ENCODE peak calls at places on chromosome 21, in ten cellular contexts. C is AG10803, T is AG04450, N is Panc1, O is GM12864, F is uterus, J is heart right ventricle, G is astrocyte, K is OCI-LY7, V is lower leg skin. M is an unnamed sample.

GRCh38 chr21:33828083-33828482 is 87.5 kb downstream of the ATP5PO start:
- DNase-seq in C (peak), T (no peak), N (no peak), O (no peak), F (no peak), J (no peak), G (no peak), K (no peak), V (no peak), M (no peak)

GRCh38 chr21:22174746-22175145 is 1176.5 kb downstream of the NCAM2 start:
- DNase-seq in C (no peak), T (no peak), N (no peak), O (no peak), F (no peak), J (no peak), G (no peak), K (no peak), V (no peak), M (no peak)

GRCh38 chr21:15775981-15776380 is 46.2 kb downstream of the USP25 start:
- DNase-seq in C (peak), T (peak), N (no peak), O (no peak), F (no peak), J (no peak), G (peak), K (no peak), V (no peak), M (peak)

GRCh38 chr21:42313501-42313969 is 1.7 kb downstream of the TFF3 start:
- DNase-seq in C (no peak), T (no peak), N (no peak), O (no peak), F (no peak), J (no peak), G (no peak), K (no peak), V (peak), M (no peak)

GRCh38 chr21:32702702-32703101 is 25.1 kb downstream of the SYNJ1 start:
- DNase-seq in C (peak), T (peak), N (no peak), O (no peak), F (no peak), J (no peak), G (peak), K (no peak), V (no peak), M (peak)

GRCh38 chr21:35338281-35338680 is 289.2 kb upstream of the RUNX1 start:
- DNase-seq in C (no peak), T (no peak), N (no peak), O (no peak), F (no peak), J (no peak), G (no peak), K (no peak), V (no peak), M (peak)

GRCh38 chr21:15682977-15683376 is 46.8 kb upstream of the USP25 start:
- DNase-seq in C (peak), T (no peak), N (no peak), O (no peak), F (no peak), J (no peak), G (peak), K (no peak), V (no peak), M (peak)

GRCh38 chr21:43585924-43586411 is 73.3 kb downstream of the HSF2BP start:
- DNase-seq in C (peak), T (peak), N (peak), O (no peak), F (peak), J (peak), G (peak), K (no peak), V (no peak), M (peak)

GRCh38 chr21:42652527-42653491 is 612 bp upstream of the PDE9A start:
- DNase-seq in C (peak), T (no peak), N (no peak), O (no peak), F (peak), J (peak), G (no peak), K (no peak), V (no peak), M (peak)

GRCh38 chr21:26811031-26811430 is 34.2 kb downstream of the ADAMTS1 start:
- DNase-seq in C (no peak), T (no peak), N (no peak), O (no peak), F (no peak), J (no peak), G (no peak), K (no peak), V (no peak), M (peak)

GRCh38 chr21:19268634-19269138 is 865.1 kb upstream of the TMPRSS15 start:
- DNase-seq in C (no peak), T (no peak), N (no peak), O (no peak), F (no peak), J (no peak), G (no peak), K (no peak), V (no peak), M (no peak)

GRCh38 chr21:41086551-41086950 is 81.4 kb upstream of the BACE2 start:
- DNase-seq in C (no peak), T (no peak), N (no peak), O (no peak), F (no peak), J (no peak), G (no peak), K (no peak), V (no peak), M (no peak)

GRCh38 chr21:43769325-43769958 is 6.7 kb downstream of the CSTB start:
- DNase-seq in C (no peak), T (no peak), N (no peak), O (no peak), F (no peak), J (no peak), G (no peak), K (no peak), V (no peak), M (no peak)

GRCh38 chr21:36776981-36777617 is 78.2 kb downstream of the SIM2 start:
- DNase-seq in C (no peak), T (no peak), N (no peak), O (no peak), F (no peak), J (no peak), G (peak), K (no peak), V (peak), M (no peak)

GRCh38 chr21:43192501-43193081 is 23.8 kb downstream of the CRYAA start:
- DNase-seq in C (no peak), T (no peak), N (no peak), O (no peak), F (no peak), J (no peak), G (no peak), K (no peak), V (peak), M (no peak)

GRCh38 chr21:27129215-27129614 is 162.3 kb upstream of the ADAMTS5 start:
- DNase-seq in C (peak), T (no peak), N (no peak), O (no peak), F (no peak), J (no peak), G (no peak), K (no peak), V (no peak), M (no peak)

GRCh38 chr21:42552407-42553336 is 39.0 kb downstream of the SLC37A1 start:
- DNase-seq in C (no peak), T (no peak), N (no peak), O (no peak), F (no peak), J (no peak), G (no peak), K (no peak), V (peak), M (no peak)

GRCh38 chr21:19322360-19322759 is 918.8 kb upstream of the TMPRSS15 start:
- DNase-seq in C (no peak), T (no peak), N (no peak), O (no peak), F (no peak), J (no peak), G (no peak), K (no peak), V (no peak), M (no peak)

GRCh38 chr21:42165901-42166300 is 53.0 kb upstream of the ABCG1 start:
- DNase-seq in C (no peak), T (no peak), N (no peak), O (no peak), F (no peak), J (no peak), G (no peak), K (no peak), V (peak), M (no peak)

GRCh38 chr21:41188476-41189146 is 20.7 kb downstream of the BACE2 start:
- DNase-seq in C (peak), T (no peak), N (no peak), O (no peak), F (no peak), J (no peak), G (no peak), K (no peak), V (no peak), M (no peak)

GRCh38 chr21:32216293-32216692 is 62.6 kb downstream of the MIS18A start:
- DNase-seq in C (no peak), T (no peak), N (no peak), O (no peak), F (no peak), J (no peak), G (no peak), K (no peak), V (no peak), M (no peak)

GRCh38 chr21:41437754-41438153 is 11.7 kb downstream of the MX1 start:
- DNase-seq in C (no peak), T (no peak), N (no peak), O (no peak), F (no peak), J (no peak), G (no peak), K (no peak), V (no peak), M (no peak)

GRCh38 chr21:17476006-17476405 is 36.8 kb upstream of the CXADR start:
- DNase-seq in C (no peak), T (no peak), N (no peak), O (no peak), F (no peak), J (no peak), G (no peak), K (peak), V (no peak), M (no peak)

GRCh38 chr21:16086936-16087335 is 357.2 kb downstream of the USP25 start:
- DNase-seq in C (no peak), T (no peak), N (no peak), O (no peak), F (no peak), J (no peak), G (no peak), K (no peak), V (no peak), M (no peak)

GRCh38 chr21:32102426-32102825 is 176.4 kb downstream of the MIS18A start:
- DNase-seq in C (peak), T (no peak), N (no peak), O (no peak), F (no peak), J (no peak), G (no peak), K (no peak), V (no peak), M (no peak)

GRCh38 chr21:31335957-31336738 is 7.9 kb downstream of the TIAM1 start:
- DNase-seq in C (peak), T (peak), N (no peak), O (no peak), F (no peak), J (peak), G (peak), K (no peak), V (no peak), M (peak)

GRCh38 chr21:33149166-33149565 is 79.2 kb downstream of the OLIG1 start:
- DNase-seq in C (no peak), T (no peak), N (no peak), O (no peak), F (no peak), J (no peak), G (no peak), K (no peak), V (no peak), M (no peak)

DNA sequence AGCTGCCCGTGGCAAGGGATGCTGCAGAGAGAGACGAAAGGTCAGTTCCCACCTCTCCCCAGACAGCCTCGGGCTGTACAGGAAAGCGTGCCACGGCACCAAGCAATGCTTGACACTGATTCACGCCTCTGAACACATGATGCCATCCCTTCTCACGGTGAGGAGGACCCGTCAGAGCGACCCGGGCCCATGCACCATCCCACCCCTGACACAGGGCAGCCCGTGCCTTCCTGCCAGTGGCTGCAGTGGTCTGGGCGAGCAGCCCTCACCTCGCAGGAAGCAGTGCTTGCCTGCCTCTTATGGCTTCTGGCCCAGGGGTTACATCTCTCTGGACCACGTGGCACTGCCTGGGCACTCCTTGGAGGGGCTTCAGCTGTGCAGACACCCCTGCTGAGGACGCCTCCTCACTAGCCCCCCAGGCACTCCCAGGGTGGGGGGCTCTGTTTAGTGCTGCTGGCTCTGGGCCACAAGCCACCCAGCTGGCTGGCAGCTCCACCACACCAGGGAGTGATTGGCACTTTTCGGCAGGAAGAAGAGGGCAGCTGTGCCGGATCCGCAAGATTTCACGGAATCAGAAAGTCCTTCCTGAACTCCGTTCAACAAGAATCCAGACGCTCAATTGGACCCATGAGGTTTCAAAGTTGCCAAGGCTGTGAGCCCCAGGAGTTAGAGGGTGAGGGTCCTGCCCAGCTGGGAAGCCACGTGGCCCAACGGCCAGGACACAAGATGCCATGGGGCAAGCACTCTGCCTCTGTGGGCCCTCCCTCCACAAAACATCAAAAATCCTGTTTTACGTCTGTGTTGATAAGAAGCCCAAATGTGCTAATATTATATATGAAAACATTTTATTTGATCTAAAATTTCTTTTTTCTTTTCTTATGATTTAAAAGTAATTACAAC is 34.8 kb upstream of the SLC19A1 start:
- DNase-seq in C (no peak), T (no peak), N (no peak), O (no peak), F (no peak), J (no peak), G (no peak), K (no peak), V (peak), M (no peak)
- TF ChIP-seq CTCF in C (no peak), T (no peak), N (no peak), O (no peak), F (no peak), J (no peak), G (no peak), K (no peak), V (no peak), M (no peak)

GRCh38 chr21:39336457-39337008 is 12.4 kb downstream of the HMGN1 start:
- DNase-seq in C (no peak), T (no peak), N (no peak), O (no peak), F (no peak), J (no peak), G (no peak), K (peak), V (no peak), M (no peak)

GRCh38 chr21:39330001-39330400 is 16.6 kb upstream of the BRWD1 start:
- DNase-seq in C (no peak), T (no peak), N (no peak), O (no peak), F (no peak), J (no peak), G (no peak), K (no peak), V (no peak), M (no peak)

GRCh38 chr21:39332175-39332574 is 16.7 kb downstream of the HMGN1 start:
- DNase-seq in C (no peak), T (no peak), N (no peak), O (no peak), F (no peak), J (no peak), G (no peak), K (no peak), V (no peak), M (no peak)

DNA sequence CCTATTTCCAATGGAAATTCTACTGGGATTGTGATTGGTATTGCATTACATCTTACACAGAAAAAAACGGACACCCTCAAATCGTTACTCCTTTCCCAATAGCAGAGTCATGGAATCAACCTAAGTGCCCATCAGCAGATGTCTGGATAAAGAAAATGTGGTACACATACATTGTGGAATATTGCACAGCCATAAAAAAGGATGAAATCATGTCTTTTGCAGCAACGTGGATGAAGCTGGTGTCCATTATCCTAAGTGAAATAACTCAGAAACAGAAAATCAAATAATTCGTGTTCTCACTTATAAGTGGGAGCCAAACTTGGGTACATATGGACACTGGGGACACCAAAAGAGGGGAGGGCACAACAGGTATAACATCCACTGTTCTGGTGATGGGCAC is 14.3 kb downstream of the HMGN1 start:
- DNase-seq in C (no peak), T (no peak), N (no peak), O (no peak), F (no peak), J (no peak), G (no peak), K (no peak), V (no peak), M (no peak)
- H3K4me3 ChIP-seq in C (no peak), T (no peak), N (no peak), O (no peak), F (no peak), J (no peak), G (no peak), K (no peak), V (no peak), M (no peak)

DNA sequence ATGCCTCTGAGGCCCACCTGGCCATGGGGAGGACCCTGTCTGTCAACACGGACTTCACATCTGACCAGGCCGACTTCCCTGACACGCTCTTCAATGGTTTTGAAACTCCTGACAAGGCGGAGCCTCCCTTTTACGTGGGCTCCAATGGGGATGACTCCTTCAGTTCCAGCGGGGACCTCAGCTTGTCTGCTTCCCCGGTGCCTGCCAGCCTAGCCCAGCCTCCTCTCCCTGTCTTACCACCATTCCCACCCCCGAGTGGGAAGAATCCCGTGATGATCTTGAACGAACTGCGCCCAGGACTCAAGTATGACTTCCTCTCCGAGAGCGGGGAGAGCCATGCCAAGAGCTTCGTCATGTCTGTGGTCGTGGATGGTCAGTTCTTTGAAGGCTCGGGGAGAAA is 101.8 kb downstream of the ADARB1 start:
- DNase-seq in C (no peak), T (no peak), N (no peak), O (no peak), F (no peak), J (no peak), G (no peak), K (no peak), V (no peak), M (no peak)
- TF ChIP-seq CTCF in C (no peak), T (no peak), N (no peak), O (no peak), F (no peak), J (no peak), G (no peak), K (no peak), V (no peak), M (no peak)

DNA sequence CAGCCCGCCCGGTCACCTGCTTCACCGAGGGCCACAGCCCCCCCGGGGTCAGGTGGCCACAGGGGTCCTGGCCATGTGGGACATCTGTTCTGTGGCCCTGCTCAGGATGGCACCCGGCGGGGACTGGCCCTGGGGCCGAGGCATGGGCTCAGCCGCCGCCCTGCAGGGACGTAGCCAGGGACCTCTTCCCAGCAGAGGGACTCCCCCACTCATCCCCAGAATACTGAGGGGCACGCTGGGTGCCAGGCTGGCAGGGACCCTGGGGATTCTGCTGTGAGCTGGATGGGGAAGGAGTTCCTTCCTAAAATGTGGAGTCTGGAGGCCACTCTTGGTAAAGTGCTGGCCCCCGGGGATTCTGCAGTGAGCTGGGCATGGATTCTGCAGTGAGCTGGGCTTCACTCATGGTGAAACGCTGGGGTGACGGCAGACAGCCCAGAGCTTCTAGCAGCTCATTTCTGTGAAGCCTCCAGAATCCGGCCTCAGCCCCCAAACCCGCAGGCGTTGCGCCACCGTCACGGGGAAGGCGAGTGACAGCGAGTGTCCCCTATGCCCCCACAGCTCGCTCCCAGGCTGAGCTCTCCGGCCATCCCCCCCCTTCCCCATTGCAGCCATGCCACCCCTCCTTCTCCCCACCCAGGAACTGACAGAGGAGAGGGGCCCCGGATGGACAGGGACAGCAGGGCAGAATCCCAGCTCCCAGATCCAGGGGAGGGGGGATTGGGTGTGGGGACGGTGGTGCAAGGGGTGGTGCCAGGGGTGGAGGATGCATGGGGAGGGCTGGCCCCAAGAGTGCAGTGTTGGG is 1.4 kb downstream of the ITGB2 start:
- DNase-seq in C (no peak), T (no peak), N (no peak), O (no peak), F (no peak), J (no peak), G (no peak), K (no peak), V (no peak), M (no peak)
- H3K4me3 ChIP-seq in C (no peak), T (no peak), N (no peak), O (peak), F (no peak), J (peak), G (no peak), K (no peak), V (no peak), M (no peak)

GRCh38 chr21:45740491-45741357 is 97.2 kb downstream of the PCBP3 start:
- DNase-seq in C (no peak), T (no peak), N (no peak), O (no peak), F (no peak), J (no peak), G (no peak), K (no peak), V (no peak), M (no peak)
- TF ChIP-seq CTCF in C (no peak), T (no peak), N (no peak), O (no peak), F (no peak), J (no peak), G (no peak), K (no peak), V (no peak), M (no peak)

GRCh38 chr21:25400427-25400826 is 206.9 kb downstream of the MRPL39 start:
- DNase-seq in C (no peak), T (no peak), N (no peak), O (no peak), F (no peak), J (no peak), G (no peak), K (no peak), V (no peak), M (no peak)

GRCh38 chr21:25398630-25399029 is 208.7 kb downstream of the MRPL39 start:
- DNase-seq in C (no peak), T (no peak), N (no peak), O (no peak), F (no peak), J (no peak), G (no peak), K (no peak), V (no peak), M (no peak)

GRCh38 chr21:25396135-25396711 is 211.1 kb downstream of the MRPL39 start:
- DNase-seq in C (no peak), T (no peak), N (no peak), O (peak), F (no peak), J (no peak), G (no peak), K (no peak), V (no peak), M (no peak)
- H3K4me3 ChIP-seq in C (no peak), T (no peak), N (no peak), O (peak), F (no peak), J (no peak), G (no peak), K (no peak), V (no peak), M (no peak)